ENCODE peak calls at places on chromosome 5, in four cellular contexts. A, F, L and U are unnamed samples.

GRCh38 chr5:10485142-10485795 is 43.6 kb downstream of the ROPN1L start:
- DNase-seq in A (peak), F (no peak), L (no peak), U (peak)

GRCh38 chr5:54404568-54404967 is 50.9 kb upstream of the HSPB3 start:
- DNase-seq in A (no peak), F (no peak), L (no peak), U (peak)

GRCh38 chr5:147455822-147456221 is 54.0 kb downstream of the DPYSL3 start:
- DNase-seq in A (peak), F (no peak), L (no peak), U (no peak)

GRCh38 chr5:88680253-88681132 is 202.5 kb downstream of the MEF2C start:
- DNase-seq in A (no peak), F (peak), L (peak), U (peak)

GRCh38 chr5:178113141-178113787 is at the start of gene N4BP3:
- DNase-seq in A (peak), F (peak), L (peak), U (no peak)

GRCh38 chr5:154779105-154779504 is 23.9 kb downstream of the LARP1 start:
- DNase-seq in A (peak), F (no peak), L (no peak), U (no peak)

GRCh38 chr5:55959208-55959607 is 35.6 kb downstream of the IL6ST start:
- DNase-seq in A (no peak), F (no peak), L (no peak), U (no peak)

GRCh38 chr5:180910735-180911134 is 11.8 kb downstream of the BTNL8 start:
- DNase-seq in A (no peak), F (no peak), L (no peak), U (peak)

GRCh38 chr5:80128129-80128528 is 93.0 kb downstream of the THBS4 start:
- DNase-seq in A (peak), F (no peak), L (no peak), U (no peak)

GRCh38 chr5:61055434-61056006 is 106.7 kb downstream of the SMIM15 start:
- DNase-seq in A (peak), F (no peak), L (no peak), U (peak)